ENCODE peak calls at places on chromosomes 16 and 17, in five cellular contexts. W is GM12878, N is ovary, B is transverse colon, A is tibial nerve. G is an unnamed sample.

GRCh38 chr16:49472598-49472997 is 99.0 kb downstream of the C16orf78 start:
- DNase-seq in A (no peak), B (peak; percentile 1), W (no peak), N (peak; percentile 11), G (peak; percentile 40)

GRCh38 chr16:47142469-47143328 is 1.0 kb downstream of the NETO2 start:
- DNase-seq in B (peak; percentile 36), A (no peak), W (no peak), N (peak; percentile 36), G (no peak)

GRCh38 chr16:25868966-25869365 is 177.2 kb downstream of the HS3ST4 start:
- DNase-seq in W (no peak), B (no peak), A (no peak), N (no peak), G (no peak)

GRCh38 chr17:12709063-12709462 is 43.4 kb downstream of the MYOCD start:
- DNase-seq in W (no peak), A (no peak), B (no peak), N (no peak), G (no peak)

GRCh38 chr17:1039511-1040215 is 42.7 kb downstream of the TIMM22 start:
- DNase-seq in N (no peak), B (peak; percentile 53), A (peak; percentile 66), W (no peak), G (peak; percentile 87)

GRCh38 chr16:84661418-84662060 is 13.2 kb downstream of the KLHL36 start:
- DNase-seq in N (no peak), B (no peak), A (no peak), W (no peak), G (no peak)

GRCh38 chr17:32265896-32266388 is 310 bp downstream of the RHBDL3 start:
- DNase-seq in A (no peak), B (no peak), N (no peak), W (no peak), G (no peak)

GRCh38 chr17:76153640-76154039 is 12.6 kb upstream of the FOXJ1 start:
- DNase-seq in N (no peak), A (peak; percentile 45), W (no peak), B (no peak), G (peak; percentile 69)

GRCh38 chr16:72179592-72179991 is 7.6 kb upstream of the PMFBP1 start:
- DNase-seq in A (no peak), N (no peak), W (no peak), B (no peak), G (no peak)

GRCh38 chr17:31147507-31148202 is 52.9 kb downstream of the NF1 start:
- DNase-seq in N (no peak), B (no peak), A (no peak), W (no peak), G (no peak)

GRCh38 chr17:15321556-15322250 is 19.7 kb downstream of the TEKT3 start:
- DNase-seq in W (no peak), A (no peak), N (no peak), B (no peak), G (no peak)

GRCh38 chr16:74107795-74108610 is 188.6 kb upstream of the PSMD7 start:
- DNase-seq in A (peak; percentile 9), N (no peak), B (peak; percentile 63), W (peak; percentile 16), G (no peak)

GRCh38 chr17:17716837-17717523 is 35.7 kb downstream of the RAI1 start:
- DNase-seq in B (no peak), W (no peak), A (no peak), N (no peak), G (no peak)

GRCh38 chr17:33234930-33235685 is 58.0 kb downstream of the ASIC2 start:
- DNase-seq in B (peak; percentile 36), N (peak; percentile 78), W (no peak), A (peak; percentile 15), G (peak; percentile 85)

GRCh38 chr17:44942456-44942855 is 5.1 kb downstream of the KIF18B start:
- DNase-seq in A (no peak), W (no peak), B (no peak), N (no peak), G (no peak)

GRCh38 chr16:4664538-4665418 is 28.6 kb upstream of the NUDT16L1 start:
- DNase-seq in N (peak; percentile 55), B (peak; percentile 73), W (no peak), A (peak; percentile 54), G (no peak)

GRCh38 chr16:56632160-56632847 is at the start of gene MT1M:
- DNase-seq in A (no peak), W (no peak), N (peak; percentile 46), B (peak; percentile 43), G (peak; percentile 83)

GRCh38 chr16:68281368-68282063 is 17.2 kb downstream of the SLC7A6 start:
- DNase-seq in B (no peak), N (no peak), W (no peak), A (no peak), G (no peak)

DNA sequence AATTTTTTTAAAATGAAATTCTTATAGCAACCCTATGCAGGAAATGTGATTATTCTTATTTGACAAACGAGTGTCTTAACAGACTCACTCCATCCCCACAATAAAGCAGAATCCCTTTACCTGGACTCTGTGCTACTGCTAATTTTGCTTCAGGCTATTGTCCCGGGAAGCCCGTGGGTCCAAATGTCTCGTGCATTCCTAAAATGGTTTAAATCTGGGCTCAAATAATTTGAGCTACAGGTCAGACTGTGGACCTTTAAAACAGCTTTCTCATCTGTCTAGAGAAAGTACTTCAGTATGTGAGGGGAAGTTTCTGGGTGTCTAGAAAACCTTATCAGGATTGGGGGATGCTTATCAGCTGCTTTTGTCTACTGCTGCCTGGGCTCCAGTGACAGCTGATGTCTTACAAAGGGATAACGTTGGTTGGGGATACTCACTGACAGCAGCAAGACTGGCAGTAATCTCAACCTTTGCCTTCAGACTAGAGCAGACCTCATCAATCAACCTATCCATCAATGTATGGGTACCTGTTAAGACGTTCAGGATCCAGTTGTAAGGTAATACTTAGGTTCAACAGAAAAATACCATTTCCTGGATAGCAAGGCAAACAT is 197.9 kb upstream of the CDH11 start:
- DNase-seq in A (no peak), W (no peak), N (no peak), B (no peak), G (no peak)
- TF ChIP-seq EP300 in A (no peak), W (no peak), N (no peak), B (no peak), G (no peak)

DNA sequence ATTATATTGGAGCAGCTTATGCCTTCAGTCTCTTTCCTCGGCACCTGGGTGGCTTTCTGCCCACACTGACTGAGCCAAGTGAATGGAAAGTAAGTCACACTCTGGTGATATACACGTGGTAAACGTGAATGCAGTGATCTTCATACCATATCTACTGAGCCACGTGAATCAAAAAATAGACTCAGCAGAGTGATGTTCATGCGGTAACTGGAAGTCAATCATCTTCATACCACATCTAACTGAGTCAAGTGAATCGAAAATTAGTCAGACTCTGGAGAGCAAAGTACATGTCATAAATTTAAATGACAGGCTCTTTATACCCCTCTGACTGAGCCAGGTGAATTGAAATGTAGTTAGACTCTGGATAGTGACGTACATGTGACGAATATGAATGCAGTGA is 47.1 kb upstream of the ARL4D start:
- DNase-seq in N (no peak), A (no peak), W (no peak), B (no peak), G (no peak)
- TF ChIP-seq EP300 in N (no peak), A (no peak), W (no peak), B (no peak), G (no peak)

DNA sequence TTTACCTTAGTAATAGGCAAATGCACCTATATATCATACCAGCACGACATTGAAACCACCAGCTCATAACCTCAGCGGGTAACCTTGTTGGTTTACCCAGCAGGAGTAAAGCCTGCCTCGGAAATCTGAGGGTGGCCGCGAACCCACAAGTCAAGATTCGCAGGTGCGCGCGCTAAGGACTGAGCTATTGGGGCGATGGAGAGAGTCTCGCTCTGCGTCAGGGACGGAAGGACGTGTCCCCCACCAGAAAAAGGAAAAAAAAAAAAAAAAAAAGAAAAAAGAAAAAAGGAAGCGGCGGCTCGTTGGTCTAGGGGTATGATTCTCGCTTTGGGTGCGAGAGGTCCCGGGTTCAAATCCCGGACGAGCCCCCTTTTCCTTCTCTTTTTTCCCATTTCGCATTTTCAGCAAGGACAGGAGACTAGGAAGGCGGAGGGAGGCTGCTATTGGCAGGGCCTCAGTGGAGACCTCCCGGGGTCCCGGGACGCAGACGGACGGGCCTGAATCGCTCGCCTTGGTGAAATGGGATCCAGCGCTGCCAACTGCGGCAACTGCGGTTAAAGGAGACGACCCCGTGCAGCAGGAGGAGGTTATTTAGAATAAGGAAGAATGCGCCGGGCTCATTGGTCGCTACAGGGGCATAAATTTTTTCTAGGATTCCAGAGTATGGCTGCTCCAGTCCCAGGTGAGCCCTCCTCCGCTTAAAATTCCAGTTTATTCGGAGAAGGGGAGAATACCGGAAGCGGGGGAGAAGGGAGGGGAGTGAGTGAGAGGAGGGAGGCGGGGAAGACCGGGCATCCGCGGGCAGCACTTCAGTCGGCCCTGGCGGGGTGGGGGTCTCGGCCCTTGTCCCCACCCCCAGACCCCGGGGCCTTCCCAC is at the start of gene OR1F1:
- DNase-seq in A (no peak), B (no peak), W (no peak), N (no peak), G (no peak)
- TF ChIP-seq EP300 in A (no peak), B (no peak), W (no peak), N (no peak), G (no peak)

GRCh38 chr16:18788828-18789514 is 1.2 kb downstream of the RPS15A start:
- DNase-seq in N (no peak), W (no peak), A (no peak), B (no peak), G (no peak)

GRCh38 chr16:18784917-18785623 is 5.1 kb downstream of the RPS15A start:
- DNase-seq in B (no peak), A (no peak), N (no peak), W (no peak), G (no peak)

GRCh38 chr16:18792836-18793433 is 2.8 kb upstream of the RPS15A start:
- DNase-seq in N (no peak), W (no peak), A (no peak), B (no peak), G (no peak)

GRCh38 chr16:18789515-18789849 is 652 bp downstream of the RPS15A start:
- DNase-seq in N (no peak), B (no peak), A (no peak), W (no peak), G (no peak)

DNA sequence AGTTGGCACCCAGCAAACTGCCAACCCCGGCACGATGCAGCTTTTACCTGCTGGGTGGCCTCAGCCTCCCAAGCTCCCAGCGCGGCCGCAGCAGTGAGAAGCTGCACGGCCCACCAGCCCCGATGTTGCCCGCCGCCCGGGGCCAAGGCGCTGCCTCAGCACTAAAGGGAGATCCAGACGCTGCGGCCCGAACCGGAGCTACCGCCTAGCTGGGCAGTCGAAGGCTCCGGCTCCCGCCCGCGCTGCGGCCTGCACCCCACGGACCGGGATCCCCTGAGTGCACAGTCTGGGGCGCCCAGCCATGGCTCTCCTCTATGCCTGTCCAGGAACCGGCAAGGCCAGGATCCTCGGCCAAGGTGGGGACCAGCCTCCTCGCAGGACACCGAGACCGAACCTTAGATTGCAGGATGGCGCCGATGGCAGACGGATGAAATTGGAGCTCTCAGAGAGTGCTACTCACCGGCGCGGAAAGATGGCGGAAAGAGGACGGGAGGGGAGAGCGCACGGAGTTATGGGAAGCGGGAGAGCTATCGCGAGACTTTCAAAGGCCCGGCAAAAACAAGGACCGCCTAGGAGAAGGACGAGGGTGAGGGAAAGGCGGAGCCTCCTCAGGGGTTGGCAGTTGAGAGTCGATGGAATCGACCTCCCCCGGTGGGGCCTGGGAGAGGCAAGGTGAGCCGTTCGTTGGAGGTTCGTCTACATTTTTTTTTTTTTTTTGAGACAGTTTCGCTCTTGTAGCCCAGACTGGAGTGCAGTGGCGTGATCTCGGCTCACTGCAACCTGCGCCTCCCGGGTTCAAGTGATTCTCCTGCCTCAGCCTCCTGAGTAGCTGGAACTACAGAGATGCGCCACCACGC is at the start of gene RPS15A:
- DNase-seq in B (peak; percentile 95), A (peak; percentile 90), W (peak; percentile 88), N (peak; percentile 91), G (peak; percentile 98)
- TF ChIP-seq EP300 in B (no peak), A (no peak), W (no peak), N (no peak), G (no peak)

GRCh38 chr17:57276621-57277020 is 20.3 kb downstream of the MSI2 start:
- DNase-seq in N (no peak), B (no peak), A (no peak), W (no peak), G (no peak)
- TF ChIP-seq EP300 in N (no peak), B (no peak), A (no peak), W (no peak), G (no peak)

G was measured in sigmoid colon.